ENCODE peak calls at places on chromosomes 1 and 21, in four cellular contexts. Z is astrocyte of the spinal cord, E is activated gamma-delta T cell, N is CD14-positive monocyte. K is an unnamed sample.

GRCh38 chr1:91784616-91785015 is 101.3 kb downstream of the TGFBR3 start:
- DNase-seq in Z (no peak), E (no peak), N (no peak), K (no peak)

GRCh38 chr1:47624531-47624930 is 186.7 kb downstream of the FOXD2 start:
- DNase-seq in Z (no peak), E (no peak), N (no peak), K (no peak)

GRCh38 chr1:115469703-115470476 is 131.8 kb upstream of the NGF start:
- DNase-seq in Z (peak; percentile 50), E (no peak), N (no peak), K (no peak)

GRCh38 chr21:22145555-22145954 is 1147.3 kb downstream of the NCAM2 start:
- DNase-seq in Z (no peak), E (no peak), N (no peak), K (no peak)

GRCh38 chr1:53584446-53585102 is 125.4 kb downstream of the DMRTB1 start:
- DNase-seq in Z (no peak), E (no peak), N (no peak), K (no peak)

GRCh38 chr21:37381883-37382585 is 15.5 kb downstream of the DYRK1A start:
- DNase-seq in Z (no peak), E (no peak), N (no peak), K (no peak)

GRCh38 chr1:204162498-204163074 is 3.6 kb downstream of the REN start:
- DNase-seq in Z (peak; percentile 57), E (peak; percentile 41), N (peak; percentile 68), K (peak; percentile 68)

GRCh38 chr1:171802207-171802606 is 20.7 kb downstream of the METTL13 start:
- DNase-seq in Z (no peak), E (no peak), N (no peak), K (no peak)

GRCh38 chr1:22024485-22025367 is 23.3 kb downstream of the CELA3A start:
- DNase-seq in Z (peak; percentile 85), E (peak; percentile 15), N (peak; percentile 75), K (peak; percentile 61)

GRCh38 chr1:42943166-42943565 is 15.5 kb downstream of the SLC2A1 start:
- DNase-seq in Z (peak; percentile 77), E (no peak), N (no peak), K (no peak)

GRCh38 chr1:202765726-202766125 is 42.5 kb downstream of the KDM5B start:
- DNase-seq in Z (no peak), E (no peak), N (no peak), K (no peak)

GRCh38 chr1:5903031-5903430 is 89.2 kb downstream of the NPHP4 start:
- DNase-seq in Z (no peak), E (no peak), N (no peak), K (no peak)

GRCh38 chr1:25529518-25530347 is 13.7 kb upstream of the LDLRAP1 start:
- DNase-seq in Z (no peak), E (no peak), N (no peak), K (no peak)

GRCh38 chr1:86502721-86503430 is 34.1 kb downstream of the CLCA1 start:
- DNase-seq in Z (no peak), E (no peak), N (no peak), K (no peak)

GRCh38 chr21:13937236-13937635 is 273.5 kb downstream of the LIPI start:
- DNase-seq in Z (no peak), E (no peak), N (no peak), K (no peak)

GRCh38 chr1:41102653-41103052 is 81.1 kb upstream of the SLFNL1 start:
- DNase-seq in Z (no peak), E (no peak), N (no peak), K (no peak)

GRCh38 chr1:195939844-195940243 is 668.4 kb downstream of the KCNT2 start:
- DNase-seq in Z (peak; percentile 3), E (no peak), N (no peak), K (no peak)

GRCh38 chr1:193120604-193121166 is 1.1 kb upstream of the CDC73 start:
- DNase-seq in Z (no peak), E (no peak), N (no peak), K (no peak)

GRCh38 chr1:9153152-9153551 is 24.2 kb upstream of the GPR157 start:
- DNase-seq in Z (no peak), E (no peak), N (no peak), K (no peak)

GRCh38 chr1:85297855-85298629 is 21.6 kb upstream of the BCL10 start:
- DNase-seq in Z (peak; percentile 99), E (no peak), N (no peak), K (peak; percentile 67)

GRCh38 chr1:183276386-183276785 is 90.3 kb downstream of the LAMC2 start:
- DNase-seq in Z (no peak), E (no peak), N (no peak), K (no peak)

GRCh38 chr1:228736844-228737415 is 1.7 kb downstream of the RHOU start:
- DNase-seq in Z (no peak), E (no peak), N (no peak), K (no peak)

GRCh38 chr1:10456079-10456478 is 6.2 kb downstream of the CORT start:
- DNase-seq in Z (no peak), E (no peak), N (no peak), K (no peak)

GRCh38 chr1:106753069-106753468 is 303.4 kb upstream of the PRMT6 start:
- DNase-seq in Z (peak; percentile 1), E (no peak), N (no peak), K (no peak)